ENCODE peak calls at places on chromosomes 1 and 21, in eight cellular contexts. W is omental fat pad; J is upper lobe of right lung; Y is RPMI8226; C is uterus; P is stimulated activated CD4-positive, alpha-beta T cell treated with anti-CD3 and anti-CD28 coated beads, Interleukin-4, amount 100 ng/mL, for 4 hours; G is Kasumi-1; F is PC-3. E is an unnamed sample.

GRCh38 chr21:44722701-44723100 is 11.3 kb upstream of the TSPEAR start:
- DNase-seq in W (no peak), J (no peak), Y (no peak), C (no peak), P (no peak), G (no peak), F (no peak), E (no peak)

GRCh38 chr1:59917785-59918180 is 8.8 kb downstream of the CYP2J2 start:
- DNase-seq in W (no peak), J (no peak), Y (no peak), C (no peak), P (no peak), G (no peak), F (no peak), E (no peak)

GRCh38 chr1:39407889-39408640 is 83.4 kb upstream of the BMP8A start:
- DNase-seq in W (no peak), J (no peak), Y (peak; percentile 66), C (peak; percentile 29), P (no peak), G (no peak), F (peak; percentile 18), E (peak; percentile 55)

GRCh38 chr1:172269644-172270043 is 150.8 kb upstream of the C1orf105 start:
- DNase-seq in W (no peak), J (no peak), Y (no peak), C (no peak), P (no peak), G (no peak), F (no peak), E (no peak)

GRCh38 chr1:31643976-31644559 is 608 bp downstream of the PEF1 start:
- DNase-seq in W (no peak), J (no peak), Y (peak; percentile 24), C (no peak), P (no peak), G (peak; percentile 33), F (no peak), E (no peak)

GRCh38 chr1:19828546-19828945 is 13.5 kb upstream of the RNF186 start:
- DNase-seq in W (no peak), J (no peak), Y (no peak), C (no peak), P (no peak), G (no peak), F (peak; percentile 46), E (no peak)

GRCh38 chr1:220826729-220827128 is 40.0 kb downstream of the MTARC1 start:
- DNase-seq in W (no peak), J (no peak), Y (no peak), C (no peak), P (no peak), G (no peak), F (no peak), E (no peak)

GRCh38 chr1:169511339-169512028 is 25.7 kb upstream of the SLC19A2 start:
- DNase-seq in W (no peak), J (no peak), Y (no peak), C (peak; percentile 72), P (no peak), G (no peak), F (peak; percentile 93), E (no peak)

GRCh38 chr1:201245082-201245481 is 38.2 kb upstream of the PKP1 start:
- DNase-seq in W (no peak), J (no peak), Y (no peak), C (no peak), P (no peak), G (no peak), F (peak; percentile 69), E (no peak)

GRCh38 chr21:15221799-15222386 is 157.1 kb upstream of the NRIP1 start:
- DNase-seq in W (no peak), J (peak; percentile 75), Y (peak; percentile 26), C (no peak), P (no peak), G (peak; percentile 18), F (peak; percentile 86), E (no peak)

GRCh38 chr1:94819945-94820746 is at the start of gene SLC44A3:
- DNase-seq in W (no peak), J (peak; percentile 85), Y (no peak), C (no peak), P (peak; percentile 12), G (no peak), F (peak; percentile 60), E (peak; percentile 37)

GRCh38 chr1:203673550-203674411 is 47.1 kb downstream of the ATP2B4 start:
- DNase-seq in W (peak; percentile 32), J (no peak), Y (peak; percentile 55), C (peak; percentile 77), P (peak; percentile 18), G (peak; percentile 99), F (peak; percentile 98), E (no peak)

GRCh38 chr21:37808261-37808660 is 108.0 kb downstream of the KCNJ6 start:
- DNase-seq in W (no peak), J (no peak), Y (no peak), C (no peak), P (no peak), G (no peak), F (no peak), E (no peak)

GRCh38 chr1:180117764-180118116 is 36.9 kb upstream of the QSOX1 start:
- DNase-seq in W (no peak), J (no peak), Y (no peak), C (peak; percentile 33), P (no peak), G (no peak), F (peak; percentile 80), E (no peak)

GRCh38 chr1:62285440-62285839 is 33.8 kb downstream of the KANK4 start:
- DNase-seq in W (no peak), J (no peak), Y (no peak), C (no peak), P (no peak), G (no peak), F (peak; percentile 50), E (no peak)

GRCh38 chr1:10680487-10680886 is 116.0 kb downstream of the CASZ1 start:
- DNase-seq in W (no peak), J (peak; percentile 79), Y (no peak), C (peak; percentile 50), P (no peak), G (no peak), F (no peak), E (no peak)

GRCh38 chr1:180020017-180020416 is 65.4 kb downstream of the CEP350 start:
- DNase-seq in W (no peak), J (no peak), Y (no peak), C (no peak), P (no peak), G (no peak), F (no peak), E (no peak)

GRCh38 chr1:53369034-53369750 is 41.3 kb upstream of the LRP8 start:
- DNase-seq in W (no peak), J (peak; percentile 54), Y (no peak), C (no peak), P (no peak), G (no peak), F (no peak), E (no peak)

GRCh38 chr1:5720484-5720883 is 271.7 kb downstream of the NPHP4 start:
- DNase-seq in W (no peak), J (no peak), Y (no peak), C (no peak), P (no peak), G (no peak), F (no peak), E (no peak)

GRCh38 chr1:226569879-226570547 is 21.4 kb downstream of the STUM start:
- DNase-seq in W (no peak), J (peak; percentile 40), Y (peak; percentile 46), C (no peak), P (peak; percentile 5), G (peak; percentile 39), F (peak; percentile 53), E (no peak)

GRCh38 chr1:152735648-152736047 is 22.2 kb upstream of the KPRP start:
- DNase-seq in W (no peak), J (no peak), Y (no peak), C (no peak), P (no peak), G (no peak), F (peak; percentile 18), E (no peak)

GRCh38 chr21:37008705-37009104 is 2.2 kb downstream of the RIPPLY3 start:
- DNase-seq in W (no peak), J (peak; percentile 70), Y (no peak), C (no peak), P (no peak), G (no peak), F (no peak), E (no peak)

GRCh38 chr1:19759740-19760089 is 40.0 kb downstream of the TMCO4 start:
- DNase-seq in W (no peak), J (peak; percentile 17), Y (no peak), C (no peak), P (no peak), G (no peak), F (peak; percentile 46), E (no peak)

GRCh38 chr1:5707566-5708178 is 284.6 kb downstream of the NPHP4 start:
- DNase-seq in W (no peak), J (no peak), Y (no peak), C (no peak), P (no peak), G (no peak), F (peak; percentile 19), E (no peak)

GRCh38 chr21:32099812-32100416 is 178.9 kb downstream of the MIS18A start:
- DNase-seq in W (no peak), J (no peak), Y (no peak), C (no peak), P (no peak), G (no peak), F (no peak), E (no peak)

GRCh38 chr21:27837933-27838332 is 871.0 kb upstream of the ADAMTS5 start:
- DNase-seq in W (no peak), J (no peak), Y (no peak), C (no peak), P (no peak), G (no peak), F (no peak), E (no peak)

GRCh38 chr1:94855307-94855700 is 35.1 kb downstream of the SLC44A3 start:
- DNase-seq in W (no peak), J (no peak), Y (no peak), C (no peak), P (no peak), G (no peak), F (peak; percentile 88), E (no peak)

GRCh38 chr1:203760506-203760905 is 4.5 kb upstream of the LAX1 start:
- DNase-seq in W (no peak), J (peak; percentile 10), Y (no peak), C (no peak), P (no peak), G (no peak), F (no peak), E (no peak)

GRCh38 chr1:213892471-213892870 is 95.3 kb upstream of the PROX1 start:
- DNase-seq in W (no peak), J (no peak), Y (no peak), C (no peak), P (no peak), G (no peak), F (no peak), E (no peak)

E was measured in MM.1S.